ENCODE peak calls at places on chromosomes 5 and 9, in seven cellular contexts. One of them, this sample, is unnamed.

GRCh38 chr5:78829811-78830499 is 155.2 kb downstream of the ARSB start:
- DNase-seq in AG04450: no peak
- DNase-seq in GM12865: no peak
- DNase-seq in colonic mucosa: peak; percentile 30
- DNase-seq in A549: no peak
- DNase-seq in AG04449: no peak
- DNase-seq in BJ: no peak
- DNase-seq in this sample: no peak

GRCh38 chr5:56440871-56441740 is 208.0 kb upstream of the ANKRD55 start:
- DNase-seq in AG04450: peak; percentile 68
- DNase-seq in GM12865: no peak
- DNase-seq in colonic mucosa: peak; percentile 27
- DNase-seq in A549: peak; percentile 89
- DNase-seq in AG04449: no peak
- DNase-seq in BJ: peak; percentile 84
- DNase-seq in this sample: peak; percentile 68

GRCh38 chr5:138706655-138707480 is 46.4 kb upstream of the CTNNA1 start:
- DNase-seq in AG04450: peak; percentile 54
- DNase-seq in GM12865: no peak
- DNase-seq in colonic mucosa: no peak
- DNase-seq in A549: peak; percentile 35
- DNase-seq in AG04449: peak; percentile 58
- DNase-seq in BJ: peak; percentile 23
- DNase-seq in this sample: no peak

GRCh38 chr5:151110992-151111391 is 30.2 kb upstream of the TNIP1 start:
- DNase-seq in AG04450: no peak
- DNase-seq in GM12865: no peak
- DNase-seq in colonic mucosa: no peak
- DNase-seq in A549: no peak
- DNase-seq in AG04449: no peak
- DNase-seq in BJ: no peak
- DNase-seq in this sample: no peak

GRCh38 chr5:82338731-82339130 is 60.6 kb upstream of the RPS23 start:
- DNase-seq in AG04450: no peak
- DNase-seq in GM12865: no peak
- DNase-seq in colonic mucosa: no peak
- DNase-seq in A549: no peak
- DNase-seq in AG04449: no peak
- DNase-seq in BJ: no peak
- DNase-seq in this sample: no peak

GRCh38 chr9:1966725-1967366 is 48.3 kb upstream of the SMARCA2 start:
- DNase-seq in AG04450: no peak
- DNase-seq in GM12865: no peak
- DNase-seq in colonic mucosa: no peak
- DNase-seq in A549: no peak
- DNase-seq in AG04449: no peak
- DNase-seq in BJ: no peak
- DNase-seq in this sample: no peak

GRCh38 chr5:72108200-72109050 is 1.1 kb downstream of the MAP1B start:
- DNase-seq in AG04450: no peak
- DNase-seq in GM12865: no peak
- DNase-seq in colonic mucosa: peak; percentile 47
- DNase-seq in A549: peak; percentile 70
- DNase-seq in AG04449: no peak
- DNase-seq in BJ: no peak
- DNase-seq in this sample: no peak

GRCh38 chr5:149054416-149054815 is 8.4 kb downstream of the SH3TC2 start:
- DNase-seq in AG04450: no peak
- DNase-seq in GM12865: no peak
- DNase-seq in colonic mucosa: no peak
- DNase-seq in A549: no peak
- DNase-seq in AG04449: no peak
- DNase-seq in BJ: no peak
- DNase-seq in this sample: no peak

GRCh38 chr9:19967567-19968459 is 179.0 kb upstream of the SLC24A2 start:
- DNase-seq in AG04450: no peak
- DNase-seq in GM12865: no peak
- DNase-seq in colonic mucosa: no peak
- DNase-seq in A549: no peak
- DNase-seq in AG04449: no peak
- DNase-seq in BJ: no peak
- DNase-seq in this sample: no peak

GRCh38 chr9:79912641-79913040 is 340.9 kb downstream of the TLE4 start:
- DNase-seq in AG04450: no peak
- DNase-seq in GM12865: no peak
- DNase-seq in colonic mucosa: no peak
- DNase-seq in A549: no peak
- DNase-seq in AG04449: no peak
- DNase-seq in BJ: no peak
- DNase-seq in this sample: peak; percentile 11

GRCh38 chr5:58317009-58317408 is 142.9 kb downstream of the PLK2 start:
- DNase-seq in AG04450: no peak
- DNase-seq in GM12865: no peak
- DNase-seq in colonic mucosa: no peak
- DNase-seq in A549: no peak
- DNase-seq in AG04449: no peak
- DNase-seq in BJ: no peak
- DNase-seq in this sample: no peak

GRCh38 chr9:87521834-87522233 is 24.2 kb downstream of the DAPK1 start:
- DNase-seq in AG04450: no peak
- DNase-seq in GM12865: no peak
- DNase-seq in colonic mucosa: no peak
- DNase-seq in A549: no peak
- DNase-seq in AG04449: no peak
- DNase-seq in BJ: no peak
- DNase-seq in this sample: no peak

GRCh38 chr5:170220196-170220595 is 12.6 kb upstream of the C5orf58 start:
- DNase-seq in AG04450: no peak
- DNase-seq in GM12865: no peak
- DNase-seq in colonic mucosa: no peak
- DNase-seq in A549: no peak
- DNase-seq in AG04449: no peak
- DNase-seq in BJ: no peak
- DNase-seq in this sample: no peak

GRCh38 chr9:111896942-111897830 is 572 bp downstream of the UGCG start:
- DNase-seq in AG04450: no peak
- DNase-seq in GM12865: no peak
- DNase-seq in colonic mucosa: peak; percentile 73
- DNase-seq in A549: peak; percentile 49
- DNase-seq in AG04449: no peak
- DNase-seq in BJ: no peak
- DNase-seq in this sample: no peak
- TF ChIP-seq CTCF in AG04450: peak; percentile 13
- TF ChIP-seq CTCF in GM12865: no peak
- TF ChIP-seq CTCF in colonic mucosa: no peak
- TF ChIP-seq CTCF in A549: peak; percentile 44
- TF ChIP-seq CTCF in AG04449: no peak
- TF ChIP-seq CTCF in BJ: peak; percentile 13
- TF ChIP-seq CTCF in this sample: peak; percentile 21

GRCh38 chr9:128771745-128772519 is at the start of gene ZER1:
- DNase-seq in AG04450: peak; percentile 55
- DNase-seq in GM12865: peak; percentile 94
- DNase-seq in colonic mucosa: peak; percentile 93
- DNase-seq in A549: peak; percentile 89
- DNase-seq in AG04449: no peak
- DNase-seq in BJ: peak; percentile 20
- DNase-seq in this sample: peak; percentile 69
- TF ChIP-seq CTCF in AG04450: no peak
- TF ChIP-seq CTCF in GM12865: no peak
- TF ChIP-seq CTCF in colonic mucosa: no peak
- TF ChIP-seq CTCF in A549: no peak
- TF ChIP-seq CTCF in AG04449: no peak
- TF ChIP-seq CTCF in BJ: no peak
- TF ChIP-seq CTCF in this sample: no peak

DNA sequence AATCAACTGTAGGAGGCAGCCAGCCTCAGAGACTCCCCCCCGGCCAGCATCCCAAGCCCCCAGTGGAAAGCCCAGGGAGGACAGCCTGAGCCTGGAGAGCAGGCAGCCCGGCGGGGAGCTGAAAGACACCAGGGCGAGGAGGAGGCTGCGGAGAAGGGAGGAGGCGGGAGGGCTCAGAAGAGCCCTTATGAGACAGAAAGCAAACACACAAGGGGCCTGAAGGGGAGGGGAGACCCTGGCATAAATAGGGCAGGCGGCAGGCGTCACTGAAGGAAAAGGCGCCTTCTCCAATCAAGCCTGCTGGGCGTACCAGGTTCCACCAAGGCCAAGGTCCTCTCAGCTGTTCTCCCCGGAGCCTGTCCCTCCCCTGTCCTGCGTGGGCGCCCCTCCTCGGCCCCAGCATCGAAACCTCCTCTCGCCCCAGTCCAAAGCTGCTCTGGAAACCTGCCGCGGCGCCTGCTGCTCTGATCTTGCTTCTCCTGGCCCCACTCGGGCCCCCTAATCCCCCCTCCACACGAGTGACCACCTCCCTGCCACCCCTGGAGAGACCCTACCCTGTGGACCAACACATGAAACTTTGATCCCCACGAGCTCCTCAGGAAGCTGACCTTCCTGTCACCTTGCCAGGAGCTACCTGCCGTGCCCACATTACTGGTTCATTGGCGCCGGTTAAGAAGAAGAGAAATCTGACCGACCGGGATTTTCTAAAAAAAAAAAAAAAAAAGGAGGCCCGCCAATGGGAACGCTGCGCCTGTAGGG is 1.2 kb downstream of the SLC9A3 start:
- DNase-seq in AG04450: no peak
- DNase-seq in GM12865: no peak
- DNase-seq in colonic mucosa: no peak
- DNase-seq in A549: no peak
- DNase-seq in AG04449: no peak
- DNase-seq in BJ: no peak
- DNase-seq in this sample: no peak
- TF ChIP-seq CTCF in AG04450: no peak
- TF ChIP-seq CTCF in GM12865: no peak
- TF ChIP-seq CTCF in colonic mucosa: no peak
- TF ChIP-seq CTCF in A549: no peak
- TF ChIP-seq CTCF in AG04449: no peak
- TF ChIP-seq CTCF in BJ: no peak
- TF ChIP-seq CTCF in this sample: no peak

GRCh38 chr5:38843665-38844064 is 2.1 kb upstream of the OSMR start:
- DNase-seq in AG04450: no peak
- DNase-seq in GM12865: no peak
- DNase-seq in colonic mucosa: no peak
- DNase-seq in A549: no peak
- DNase-seq in AG04449: no peak
- DNase-seq in BJ: no peak
- DNase-seq in this sample: no peak

GRCh38 chr5:38847549-38848341 is 1.9 kb downstream of the OSMR start:
- DNase-seq in AG04450: no peak
- DNase-seq in GM12865: no peak
- DNase-seq in colonic mucosa: no peak
- DNase-seq in A549: peak; percentile 41
- DNase-seq in AG04449: no peak
- DNase-seq in BJ: no peak
- DNase-seq in this sample: no peak

GRCh38 chr5:38846379-38846967 is 661 bp downstream of the OSMR start:
- DNase-seq in AG04450: no peak
- DNase-seq in GM12865: no peak
- DNase-seq in colonic mucosa: no peak
- DNase-seq in A549: peak; percentile 22
- DNase-seq in AG04449: no peak
- DNase-seq in BJ: no peak
- DNase-seq in this sample: no peak

GRCh38 chr5:38848637-38849036 is 2.8 kb downstream of the OSMR start:
- DNase-seq in AG04450: no peak
- DNase-seq in GM12865: no peak
- DNase-seq in colonic mucosa: no peak
- DNase-seq in A549: no peak
- DNase-seq in AG04449: no peak
- DNase-seq in BJ: no peak
- DNase-seq in this sample: no peak

DNA sequence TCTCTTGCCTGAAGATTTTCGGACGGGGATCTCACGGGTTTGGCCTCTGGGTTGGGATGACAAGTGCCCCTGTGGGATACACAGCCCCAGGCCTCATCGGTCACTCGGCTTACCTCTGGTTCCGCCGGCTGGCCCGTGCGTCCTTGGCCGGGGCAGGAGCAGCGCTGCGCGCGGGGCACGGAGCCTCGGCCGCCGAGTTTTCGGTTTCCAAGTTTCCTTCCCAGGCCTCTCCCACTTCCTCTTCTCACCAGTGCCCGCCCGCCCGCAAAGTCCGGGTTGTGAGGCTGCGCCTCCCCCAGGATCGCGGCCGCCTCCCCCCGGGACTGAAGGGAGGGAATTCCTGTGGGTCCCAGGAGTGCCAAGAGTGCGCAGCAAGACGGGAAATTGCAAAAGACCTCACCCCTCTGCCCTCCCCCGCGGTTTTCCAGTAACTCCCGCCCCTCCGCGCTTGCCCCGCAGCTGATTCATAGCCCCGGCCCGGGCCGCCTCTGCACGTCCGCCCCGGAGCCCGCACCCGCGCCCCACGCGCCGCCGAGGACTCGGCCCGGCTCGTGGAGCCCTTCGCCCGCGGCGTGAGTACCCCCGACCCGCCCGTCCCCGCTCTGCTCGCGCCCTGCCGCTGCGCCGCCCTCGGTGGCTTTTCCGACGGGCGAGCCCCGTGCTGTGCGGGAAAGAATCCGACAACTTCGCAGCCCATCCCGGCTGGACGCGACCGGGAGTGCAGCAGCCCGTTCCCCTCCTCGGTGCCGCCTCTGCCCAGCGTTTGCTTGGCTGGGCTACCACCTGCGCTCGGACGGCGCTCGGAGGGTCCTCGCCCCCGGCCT is at the start of gene OSMR:
- DNase-seq in AG04450: peak; percentile 97
- DNase-seq in GM12865: no peak
- DNase-seq in colonic mucosa: peak; percentile 70
- DNase-seq in A549: peak; percentile 96
- DNase-seq in AG04449: peak; percentile 95
- DNase-seq in BJ: peak; percentile 93
- DNase-seq in this sample: peak; percentile 98
- TF ChIP-seq CTCF in AG04450: no peak
- TF ChIP-seq CTCF in GM12865: no peak
- TF ChIP-seq CTCF in colonic mucosa: no peak
- TF ChIP-seq CTCF in A549: no peak
- TF ChIP-seq CTCF in AG04449: no peak
- TF ChIP-seq CTCF in BJ: no peak
- TF ChIP-seq CTCF in this sample: no peak

GRCh38 chr5:119582987-119583386 is 46.4 kb upstream of the FAM170A start:
- DNase-seq in AG04450: no peak
- DNase-seq in GM12865: no peak
- DNase-seq in colonic mucosa: no peak
- DNase-seq in A549: no peak
- DNase-seq in AG04449: no peak
- DNase-seq in BJ: no peak
- DNase-seq in this sample: no peak
- TF ChIP-seq CTCF in AG04450: no peak
- TF ChIP-seq CTCF in GM12865: no peak
- TF ChIP-seq CTCF in colonic mucosa: no peak
- TF ChIP-seq CTCF in A549: no peak
- TF ChIP-seq CTCF in AG04449: no peak
- TF ChIP-seq CTCF in BJ: no peak
- TF ChIP-seq CTCF in this sample: no peak